ENCODE peak calls at places on chromosomes 11 and 22, in eight cellular contexts. Q is T-helper 9 cell, J is hypothalamus, U is NCI-H1417, G is left lung, V is occipital lobe, M is hepatic stellate cell, P is posterior cingulate gyrus. W is an unnamed sample.

GRCh38 chr22:23904855-23905254 is 10.7 kb downstream of the MIF start:
- DNase-seq in U (no peak), J (peak), Q (no peak), P (peak), G (no peak), V (peak), M (no peak), W (no peak)

GRCh38 chr11:43518407-43519165 is 159.9 kb downstream of the TTC17 start:
- DNase-seq in G (no peak), J (no peak), V (no peak), Q (no peak), U (no peak), M (no peak), P (no peak), W (peak)

GRCh38 chr11:62119569-62119968 is 4.2 kb upstream of the INCENP start:
- DNase-seq in G (no peak), M (no peak), P (no peak), Q (no peak), V (no peak), U (no peak), J (no peak), W (no peak)

GRCh38 chr11:71442123-71442522 is 6.1 kb downstream of the DHCR7 start:
- DNase-seq in Q (no peak), V (no peak), U (no peak), P (no peak), G (no peak), M (no peak), J (no peak), W (no peak)

GRCh38 chr11:62851807-62852522 is 12.6 kb upstream of the WDR74 start:
- DNase-seq in M (no peak), P (no peak), J (no peak), V (no peak), G (no peak), U (no peak), Q (no peak), W (no peak)

GRCh38 chr11:17544181-17544622 is at the start of gene USH1C:
- DNase-seq in Q (no peak), G (peak), M (no peak), V (no peak), J (no peak), U (peak), P (no peak), W (no peak)

GRCh38 chr11:9219572-9219971 is 45.6 kb downstream of the DENND5A start:
- DNase-seq in G (no peak), J (no peak), M (no peak), P (no peak), Q (no peak), U (no peak), V (no peak), W (no peak)

GRCh38 chr11:75813126-75813525 is 1.9 kb upstream of the UVRAG start:
- DNase-seq in V (no peak), M (no peak), P (no peak), Q (no peak), G (no peak), J (no peak), U (no peak), W (no peak)

GRCh38 chr22:50544746-50545253 is 899 bp upstream of the KLHDC7B start:
- DNase-seq in G (peak), V (no peak), J (no peak), U (no peak), M (no peak), Q (no peak), P (no peak), W (no peak)

GRCh38 chr22:37033605-37034430 is 14.3 kb downstream of the MPST start:
- DNase-seq in U (no peak), M (no peak), G (no peak), P (no peak), V (no peak), Q (no peak), J (no peak), W (no peak)

GRCh38 chr22:24117942-24118341 is 63.3 kb upstream of the SUSD2 start:
- DNase-seq in M (no peak), U (no peak), G (peak), Q (no peak), J (no peak), P (no peak), V (no peak), W (no peak)

GRCh38 chr11:76288166-76288978 is 82.1 kb upstream of the WNT11 start:
- DNase-seq in J (no peak), Q (peak), P (no peak), G (peak), M (no peak), V (no peak), U (no peak), W (no peak)

GRCh38 chr11:87432006-87432405 is 394.3 kb downstream of the TMEM135 start:
- DNase-seq in P (no peak), U (no peak), M (no peak), V (no peak), G (no peak), J (no peak), Q (no peak), W (no peak)

GRCh38 chr11:120073196-120073595 is 64.7 kb downstream of the TRIM29 start:
- DNase-seq in Q (no peak), G (no peak), M (no peak), U (no peak), P (no peak), J (no peak), V (no peak), W (no peak)

GRCh38 chr11:33307984-33308383 is 50.8 kb downstream of the HIPK3 start:
- DNase-seq in P (no peak), M (no peak), G (no peak), Q (no peak), V (no peak), J (no peak), U (no peak), W (no peak)

GRCh38 chr22:49303781-49304461 is 523.8 kb downstream of the BRD1 start:
- DNase-seq in G (peak), M (no peak), Q (no peak), U (no peak), P (no peak), V (no peak), J (no peak), W (no peak)

GRCh38 chr11:69442807-69443137 is 38.7 kb upstream of the LINC01488 start:
- DNase-seq in V (no peak), Q (no peak), M (peak), P (no peak), U (no peak), G (no peak), J (no peak), W (no peak)

GRCh38 chr11:114207096-114207495 is 89.1 kb upstream of the NNMT start:
- DNase-seq in U (no peak), G (no peak), Q (no peak), J (no peak), P (no peak), M (no peak), V (no peak), W (no peak)

GRCh38 chr11:108967571-108967970 is 302.7 kb downstream of the DDX10 start:
- DNase-seq in Q (no peak), J (no peak), P (peak), M (no peak), U (peak), G (no peak), V (peak), W (no peak)

GRCh38 chr11:115578275-115578674 is 74.1 kb upstream of the CADM1 start:
- DNase-seq in J (no peak), Q (no peak), M (no peak), V (no peak), G (no peak), P (no peak), U (no peak), W (no peak)

GRCh38 chr22:37428649-37429586 is 1.6 kb upstream of the ELFN2 start:
- DNase-seq in M (no peak), Q (peak), J (no peak), U (no peak), P (no peak), G (peak), V (no peak), W (no peak)

GRCh38 chr11:122423283-122423682 is 232.2 kb upstream of the UBASH3B start:
- DNase-seq in U (no peak), M (no peak), Q (no peak), V (no peak), P (no peak), G (no peak), J (no peak), W (no peak)

GRCh38 chr11:10519630-10520029 is 21.4 kb downstream of the RNF141 start:
- DNase-seq in M (no peak), V (no peak), P (no peak), Q (no peak), U (no peak), G (no peak), J (no peak), W (no peak)

GRCh38 chr11:60831501-60832079 is 10.3 kb upstream of the CCDC86 start:
- DNase-seq in G (no peak), P (no peak), U (peak), J (no peak), V (no peak), Q (no peak), M (no peak), W (peak)

GRCh38 chr11:1257366-1257765 is 34.5 kb downstream of the MUC5B start:
- DNase-seq in G (peak), P (no peak), U (no peak), Q (no peak), J (no peak), M (no peak), V (no peak), W (no peak)

GRCh38 chr11:72430743-72431570 is 3.4 kb downstream of the CLPB start:
- DNase-seq in G (no peak), M (peak), J (no peak), U (peak), P (peak), V (peak), Q (peak), W (peak)

GRCh38 chr11:27227744-27228143 is 135.3 kb downstream of the CCDC34 start:
- DNase-seq in M (no peak), J (no peak), Q (no peak), P (no peak), V (no peak), G (no peak), U (peak), W (no peak)

GRCh38 chr11:35364101-35364780 is 55.1 kb downstream of the SLC1A2 start:
- DNase-seq in U (no peak), V (peak), P (peak), J (no peak), G (no peak), M (peak), Q (no peak), W (peak)

GRCh38 chr11:126727381-126727780 is 273.2 kb downstream of the KIRREL3 start:
- DNase-seq in M (no peak), P (no peak), Q (no peak), J (no peak), U (no peak), G (no peak), V (no peak), W (no peak)

GRCh38 chr11:71223671-71224660 is 28.4 kb downstream of the SHANK2 start:
- DNase-seq in M (no peak), G (no peak), J (no peak), U (no peak), P (no peak), Q (no peak), V (no peak), W (no peak)

GRCh38 chr11:76783294-76783900 is at the start of gene TSKU:
- DNase-seq in U (no peak), G (no peak), J (no peak), P (no peak), V (no peak), M (no peak), Q (no peak), W (peak)

GRCh38 chr11:67279589-67280340 is 9.3 kb upstream of the ANKRD13D start:
- DNase-seq in Q (no peak), U (no peak), M (no peak), J (no peak), G (peak), P (no peak), V (no peak), W (no peak)

GRCh38 chr22:47291565-47292495 is 529.4 kb downstream of the TBC1D22A start:
- DNase-seq in G (no peak), M (no peak), V (no peak), U (no peak), Q (no peak), P (no peak), J (no peak), W (no peak)

GRCh38 chr11:2920343-2920742 is 8.9 kb downstream of the PHLDA2 start:
- DNase-seq in U (no peak), P (no peak), M (no peak), J (no peak), V (no peak), Q (no peak), G (no peak), W (no peak)

GRCh38 chr11:12241401-12241800 is 131.0 kb downstream of the MICAL2 start:
- DNase-seq in P (no peak), U (no peak), M (no peak), J (no peak), Q (no peak), G (no peak), V (no peak), W (no peak)

GRCh38 chr11:18522388-18522787 is 4.4 kb downstream of the TSG101 start:
- DNase-seq in Q (no peak), G (no peak), J (no peak), M (no peak), U (no peak), P (no peak), V (no peak), W (no peak)

GRCh38 chr11:129709801-129710398 is 105.7 kb upstream of the TMEM45B start:
- DNase-seq in Q (no peak), U (no peak), V (no peak), P (no peak), J (no peak), M (no peak), G (no peak), W (no peak)

GRCh38 chr22:39185601-39186012 is 33.1 kb upstream of the CBX7 start:
- DNase-seq in Q (no peak), J (peak), U (no peak), V (peak), G (no peak), M (peak), P (peak), W (no peak)

W was measured in H54.